ENCODE peak calls at places on chromosome 17, in eight cellular contexts. C is heart right ventricle, V is tibial artery, F is gastrocnemius medialis, P is Peyer's patch, S is colonic mucosa, R is stomach, U is PC-3. Q is an unnamed sample. For H3K4me1, the result is how much of the 10 kb centered on the place peaks cover.

GRCh38 chr17:36594626-36595401 is 3.1 kb downstream of the DHRS11 start:
- DNase-seq in S (no peak), P (no peak), V (no peak), F (no peak), R (no peak), U (no peak), C (no peak), Q (no peak)

GRCh38 chr17:66964930-66965800 is 658 bp downstream of the CACNG4 start:
- DNase-seq in P (no peak), R (no peak), S (peak), U (peak), C (no peak), V (no peak), F (no peak), Q (peak)

GRCh38 chr17:56176101-56176500 is 22.8 kb downstream of the ANKFN1 start:
- DNase-seq in V (no peak), C (no peak), U (no peak), R (no peak), S (no peak), F (no peak), P (no peak), Q (no peak)

GRCh38 chr17:65896889-65897288 is 295.0 kb downstream of the CEP112 start:
- DNase-seq in P (no peak), U (no peak), V (no peak), C (no peak), F (no peak), R (no peak), S (no peak), Q (no peak)

GRCh38 chr17:13415877-13416416 is 185.8 kb downstream of the HS3ST3A1 start:
- DNase-seq in V (no peak), C (peak), S (peak), U (peak), F (no peak), P (peak), R (no peak), Q (no peak)

GRCh38 chr17:16215002-16215272 is 397 bp downstream of the NCOR1 start:
- DNase-seq in F (peak), C (no peak), S (peak), V (peak), R (peak), P (peak), U (no peak), Q (peak)

GRCh38 chr17:60371818-60372510 is 20.0 kb downstream of the USP32 start:
- DNase-seq in P (no peak), V (no peak), S (no peak), U (peak), R (no peak), F (no peak), C (no peak), Q (no peak)

GRCh38 chr17:48352630-48353029 is 77.4 kb downstream of the SKAP1 start:
- DNase-seq in S (no peak), C (no peak), P (no peak), F (no peak), V (no peak), U (peak), R (no peak), Q (no peak)

GRCh38 chr17:73013299-73013698 is 79.2 kb downstream of the SLC39A11 start:
- DNase-seq in F (no peak), R (no peak), U (no peak), C (no peak), V (no peak), S (no peak), P (no peak), Q (no peak)

GRCh38 chr17:45719335-45720071 is 64.6 kb upstream of the CRHR1 start:
- DNase-seq in F (peak), R (no peak), C (no peak), V (no peak), U (peak), S (no peak), P (no peak), Q (peak)

GRCh38 chr17:46853896-46854444 is 2.6 kb downstream of the WNT9B start:
- DNase-seq in F (no peak), U (peak), C (no peak), R (no peak), S (no peak), P (no peak), V (no peak), Q (no peak)

GRCh38 chr17:67018429-67019125 is 25.8 kb upstream of the CACNG1 start:
- DNase-seq in V (no peak), U (no peak), S (no peak), F (no peak), C (no peak), R (no peak), P (no peak), Q (no peak)

GRCh38 chr17:70791748-70792443 is 622.6 kb downstream of the KCNJ2 start:
- DNase-seq in R (no peak), F (no peak), S (no peak), U (no peak), P (no peak), C (no peak), V (no peak), Q (no peak)

GRCh38 chr17:47305302-47305923 is 18.3 kb upstream of the EFCAB13 start:
- DNase-seq in F (no peak), U (peak), R (no peak), V (no peak), P (no peak), C (no peak), S (no peak), Q (peak)

DNA sequence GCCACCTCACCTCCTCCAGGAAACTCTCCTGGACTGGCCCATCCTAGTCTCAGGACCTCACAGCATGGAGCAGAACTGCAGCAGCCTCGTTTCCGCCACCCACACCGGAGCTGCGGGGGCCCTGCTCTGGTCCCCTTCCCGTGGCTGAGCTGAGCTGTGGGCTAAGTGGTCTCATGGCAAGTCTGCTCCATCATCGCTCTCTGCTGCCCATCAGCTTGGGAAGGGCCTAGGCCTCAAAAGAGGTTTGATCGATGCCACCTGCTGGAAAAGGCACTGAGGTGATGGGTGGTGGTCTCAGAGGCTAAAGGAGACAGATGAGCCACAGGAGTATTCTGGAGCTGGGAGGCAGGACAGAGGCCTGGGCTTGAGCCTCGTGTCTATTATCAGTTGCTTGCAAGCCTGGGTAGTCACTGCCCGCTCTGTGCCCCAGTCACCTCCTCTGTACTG is 1.8 kb downstream of the ITGAE start:
- DNase-seq in U (no peak), C (no peak), P (peak), V (no peak), F (no peak), R (no peak), S (no peak), Q (no peak)
- H3K4me1 ChIP-seq in U (under half), C (under half), P (under half), V (under half), F (under half), R (under half), S (under half), Q (under half)

GRCh38 chr17:58639681-58640080 is 52.2 kb downstream of the TEX14 start:
- DNase-seq in R (no peak), U (no peak), C (no peak), V (no peak), F (no peak), S (no peak), P (no peak), Q (no peak)
- H3K27ac ChIP-seq in R (no peak), U (no peak), C (no peak), V (no peak), F (no peak), S (no peak), P (no peak), Q (no peak)

DNA sequence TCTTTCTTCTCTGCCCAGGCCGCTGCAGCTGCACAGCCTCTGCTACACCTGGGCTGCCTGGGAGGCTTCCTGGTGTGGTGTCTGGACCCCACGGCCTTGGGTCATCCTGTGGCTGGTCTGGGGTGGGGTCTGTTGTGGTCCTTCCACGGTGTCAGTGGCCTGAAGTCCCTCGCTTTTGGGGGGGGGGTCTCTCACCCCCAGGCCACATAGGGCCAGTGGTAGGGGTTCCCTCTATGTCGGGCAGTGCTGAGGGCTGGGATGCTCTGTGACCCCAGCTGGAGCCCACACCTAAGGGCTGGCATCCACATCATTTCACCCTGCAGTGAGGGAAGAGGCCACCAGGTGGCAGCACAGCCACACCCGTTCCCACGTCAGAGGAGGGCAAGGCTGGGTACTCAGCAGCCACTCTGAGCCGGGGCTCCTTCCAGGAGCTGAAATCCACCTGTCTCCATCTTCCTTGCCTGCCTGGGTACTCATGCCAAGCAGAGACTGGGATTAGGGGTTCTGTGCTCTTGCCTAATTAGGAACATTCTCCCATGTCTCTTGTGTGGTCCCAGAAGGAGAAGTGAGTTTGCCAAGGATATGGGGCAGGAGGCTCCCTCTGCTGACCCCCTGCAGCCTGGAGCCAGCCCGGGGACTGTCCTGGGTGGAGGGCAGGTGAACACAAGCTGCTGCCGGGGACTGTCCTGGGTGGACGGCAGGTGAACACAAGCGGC is 13.0 kb downstream of the ENGASE start:
- DNase-seq in S (peak), U (peak), P (peak), V (peak), C (peak), F (peak), R (peak), Q (no peak)
- TF ChIP-seq CTCF in S (peak), U (peak), P (peak), V (peak), C (peak), F (peak), R (peak), Q (peak)

GRCh38 chr17:64120159-64120558 is 9.8 kb downstream of the ERN1 start:
- DNase-seq in U (peak), R (no peak), S (no peak), P (no peak), F (no peak), V (no peak), C (no peak), Q (no peak)

GRCh38 chr17:64123114-64123513 is 6.8 kb downstream of the ERN1 start:
- DNase-seq in S (no peak), V (no peak), C (no peak), F (no peak), P (no peak), R (no peak), U (no peak), Q (no peak)

GRCh38 chr17:64115043-64115698 is 14.8 kb downstream of the ERN1 start:
- DNase-seq in C (no peak), S (no peak), R (peak), F (peak), U (peak), V (no peak), P (no peak), Q (no peak)

GRCh38 chr17:64115871-64116534 is 13.9 kb downstream of the ERN1 start:
- DNase-seq in U (peak), C (no peak), V (no peak), R (peak), P (no peak), S (no peak), F (no peak), Q (no peak)

DNA sequence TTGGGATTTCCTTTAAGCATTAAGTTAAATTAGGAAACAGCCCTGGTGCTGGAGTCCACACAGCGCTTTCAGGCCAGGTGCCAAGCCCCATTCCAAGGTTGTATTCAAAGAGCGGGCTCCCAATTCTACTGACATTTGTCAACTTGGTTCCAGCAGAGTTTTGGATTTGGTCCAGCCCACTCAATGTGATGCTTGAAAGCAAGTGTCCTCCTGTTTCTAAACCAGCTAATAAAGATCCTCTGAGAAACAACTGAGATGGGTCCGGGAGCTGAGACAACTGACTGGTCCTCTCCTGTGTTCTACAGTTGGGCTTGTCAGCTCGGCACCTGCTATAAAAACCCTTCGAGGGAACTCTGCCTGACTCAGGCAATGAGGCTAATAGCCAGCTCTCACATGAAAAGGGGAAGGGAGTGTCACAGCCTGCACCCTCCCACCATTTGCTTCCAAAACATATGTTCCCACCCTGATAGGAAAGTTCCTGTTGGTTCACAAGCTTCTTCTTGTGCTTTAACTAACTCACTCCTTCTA is 11.4 kb downstream of the ERN1 start:
- DNase-seq in U (no peak), R (peak), C (peak), V (peak), F (peak), P (no peak), S (peak), Q (no peak)
- H3K4me1 ChIP-seq in U (under half), R (half or more), C (under half), V (under half), F (under half), P (under half), S (under half), Q (half or more)

GRCh38 chr17:39867891-39868553 is at the start of gene ZPBP2:
- DNase-seq in V (no peak), U (no peak), R (no peak), S (no peak), C (no peak), F (no peak), P (no peak), Q (no peak)

GRCh38 chr17:39863918-39864746 is at the start of gene IKZF3:
- DNase-seq in P (peak), R (peak), F (peak), S (peak), U (peak), C (peak), V (no peak), Q (no peak)

GRCh38 chr17:39867084-39867890 is 715 bp upstream of the ZPBP2 start:
- DNase-seq in V (no peak), P (peak), S (no peak), U (no peak), F (no peak), C (no peak), R (no peak), Q (no peak)

GRCh38 chr17:39868554-39868942 is 546 bp downstream of the ZPBP2 start:
- DNase-seq in R (no peak), U (no peak), C (no peak), P (no peak), F (no peak), V (no peak), S (no peak), Q (no peak)

GRCh38 chr17:39866013-39866730 is 1.8 kb upstream of the ZPBP2 start:
- DNase-seq in U (no peak), C (no peak), F (no peak), V (no peak), R (no peak), P (no peak), S (no peak), Q (no peak)
- H3K27ac ChIP-seq in U (no peak), C (no peak), F (no peak), V (no peak), R (no peak), P (peak), S (no peak), Q (no peak)

DNA sequence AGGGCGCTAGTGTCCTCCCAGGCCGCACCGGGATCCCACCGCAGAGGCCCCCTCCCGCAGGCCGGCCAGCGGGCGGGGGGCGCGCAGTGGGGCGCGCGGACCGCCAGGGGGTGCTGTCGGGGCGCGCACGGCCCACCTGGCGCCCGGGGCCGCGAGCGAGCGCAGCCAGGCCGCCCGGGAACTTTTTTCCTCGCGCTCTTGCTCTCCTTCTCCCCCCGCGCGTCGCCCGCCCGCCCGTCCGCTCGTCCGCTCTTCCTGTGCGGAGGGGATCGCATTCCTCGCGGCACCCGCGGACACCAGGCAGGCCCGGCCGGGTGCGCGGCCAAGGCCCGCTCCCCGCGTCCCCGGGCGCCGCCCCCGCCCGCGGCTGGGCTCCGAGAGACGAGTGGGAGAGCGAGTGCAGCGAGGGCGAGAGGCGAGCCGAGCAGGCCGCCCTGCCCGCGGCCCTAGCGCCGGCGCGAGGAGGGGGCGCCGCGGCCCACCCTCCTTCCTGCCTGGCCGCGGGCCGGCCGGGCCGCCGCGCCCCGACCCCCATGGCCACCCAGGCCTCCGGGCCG is at the start of gene RAI1:
- DNase-seq in R (peak), U (peak), C (peak), F (peak), P (peak), V (peak), S (peak), Q (peak)
- TF ChIP-seq CTCF in R (peak), U (peak), C (peak), F (peak), P (peak), V (peak), S (peak), Q (no peak)

GRCh38 chr17:17818088-17818526 is 18.7 kb downstream of the SREBF1 start:
- DNase-seq in U (peak), C (no peak), R (no peak), F (peak), S (peak), P (no peak), V (no peak), Q (no peak)
- H3K4me1 ChIP-seq in U (half or more), C (half or more), R (half or more), F (half or more), S (under half), P (under half), V (under half), Q (half or more)

GRCh38 chr17:9036336-9036735 is 15.0 kb downstream of the NTN1 start:
- DNase-seq in S (no peak), V (no peak), R (no peak), P (no peak), C (no peak), F (no peak), U (no peak), Q (peak)

GRCh38 chr17:9032583-9032982 is 11.3 kb downstream of the NTN1 start:
- DNase-seq in R (no peak), V (no peak), C (no peak), U (no peak), P (no peak), F (no peak), S (no peak), Q (no peak)

GRCh38 chr17:9037741-9038140 is 16.4 kb downstream of the NTN1 start:
- DNase-seq in P (no peak), U (no peak), S (no peak), V (no peak), F (no peak), C (no peak), R (no peak), Q (no peak)

GRCh38 chr17:9035249-9035648 is 13.9 kb downstream of the NTN1 start:
- DNase-seq in R (no peak), V (no peak), P (no peak), C (no peak), U (no peak), S (no peak), F (no peak), Q (no peak)

GRCh38 chr17:9038380-9038779 is 17.1 kb downstream of the NTN1 start:
- DNase-seq in U (no peak), R (no peak), S (no peak), P (no peak), C (no peak), F (no peak), V (no peak), Q (no peak)
- H3K27ac ChIP-seq in U (no peak), R (no peak), S (no peak), P (no peak), C (no peak), F (no peak), V (no peak), Q (no peak)